ENCODE peak calls at places on chromosomes 12 and 14, in five cellular contexts. Q is K562, D is H1, B is HCT116, Y is HepG2. A is an unnamed sample.

GRCh38 chr12:106645074-106645421 is 62.2 kb downstream of the RFX4 start:
- DNase-seq in Q (no peak), D (no peak), B (no peak), Y (peak), A (no peak)

GRCh38 chr12:104588048-104588942 is 131.5 kb downstream of the CHST11 start:
- DNase-seq in Q (no peak), D (no peak), B (peak), Y (no peak), A (no peak)

GRCh38 chr14:89855961-89856360 is 98.6 kb downstream of the EFCAB11 start:
- DNase-seq in Q (no peak), D (no peak), B (no peak), Y (no peak), A (no peak)

GRCh38 chr14:64728856-64729255 is 24.6 kb downstream of the PLEKHG3 start:
- DNase-seq in Q (no peak), D (no peak), B (no peak), Y (no peak), A (no peak)

GRCh38 chr12:72141381-72141780 is 130.8 kb upstream of the TRHDE start:
- DNase-seq in Q (peak), D (no peak), B (peak), Y (peak), A (peak)

GRCh38 chr12:96773031-96773430 is 134.0 kb upstream of the NEDD1 start:
- DNase-seq in Q (no peak), D (no peak), B (no peak), Y (no peak), A (no peak)

GRCh38 chr12:28104893-28105864 is 85.1 kb upstream of the CCDC91 start:
- DNase-seq in Q (no peak), D (no peak), B (no peak), Y (no peak), A (no peak)

GRCh38 chr12:13941258-13942249 is 39.8 kb downstream of the GRIN2B start:
- DNase-seq in Q (peak), D (peak), B (peak), Y (peak), A (no peak)

GRCh38 chr12:67539946-67540345 is 108.6 kb upstream of the DYRK2 start:
- DNase-seq in Q (no peak), D (no peak), B (no peak), Y (no peak), A (no peak)

GRCh38 chr14:64729386-64730060 is 25.3 kb downstream of the PLEKHG3 start:
- DNase-seq in Q (no peak), D (no peak), B (no peak), Y (no peak), A (no peak)

GRCh38 chr14:90785876-90786450 is 30.3 kb downstream of the TTC7B start:
- DNase-seq in Q (no peak), D (no peak), B (no peak), Y (no peak), A (no peak)

GRCh38 chr12:115227137-115227615 is 543.2 kb upstream of the TBX3 start:
- DNase-seq in Q (no peak), D (no peak), B (peak), Y (peak), A (no peak)

GRCh38 chr14:103313704-103314103 is 20.3 kb upstream of the EIF5 start:
- DNase-seq in Q (no peak), D (no peak), B (no peak), Y (no peak), A (no peak)

GRCh38 chr14:51846631-51847488 is 13.6 kb upstream of the GNG2 start:
- DNase-seq in Q (no peak), D (peak), B (no peak), Y (no peak), A (peak)

GRCh38 chr12:71746983-71747611 is 7.6 kb upstream of the RAB21 start:
- DNase-seq in Q (no peak), D (no peak), B (peak), Y (peak), A (peak)

GRCh38 chr12:71439362-71439612 is 311 bp upstream of the LGR5 start:
- DNase-seq in Q (no peak), D (no peak), B (no peak), Y (no peak), A (no peak)

GRCh38 chr14:22433059-22433458 is 156.0 kb downstream of the DAD1 start:
- DNase-seq in Q (no peak), D (no peak), B (no peak), Y (no peak), A (no peak)

GRCh38 chr12:5485471-5485870 is 53.6 kb downstream of the NTF3 start:
- DNase-seq in Q (no peak), D (no peak), B (no peak), Y (no peak), A (no peak)

GRCh38 chr14:93970589-93970966 is 5.8 kb downstream of the ASB2 start:
- DNase-seq in Q (no peak), D (no peak), B (peak), Y (peak), A (no peak)

DNA sequence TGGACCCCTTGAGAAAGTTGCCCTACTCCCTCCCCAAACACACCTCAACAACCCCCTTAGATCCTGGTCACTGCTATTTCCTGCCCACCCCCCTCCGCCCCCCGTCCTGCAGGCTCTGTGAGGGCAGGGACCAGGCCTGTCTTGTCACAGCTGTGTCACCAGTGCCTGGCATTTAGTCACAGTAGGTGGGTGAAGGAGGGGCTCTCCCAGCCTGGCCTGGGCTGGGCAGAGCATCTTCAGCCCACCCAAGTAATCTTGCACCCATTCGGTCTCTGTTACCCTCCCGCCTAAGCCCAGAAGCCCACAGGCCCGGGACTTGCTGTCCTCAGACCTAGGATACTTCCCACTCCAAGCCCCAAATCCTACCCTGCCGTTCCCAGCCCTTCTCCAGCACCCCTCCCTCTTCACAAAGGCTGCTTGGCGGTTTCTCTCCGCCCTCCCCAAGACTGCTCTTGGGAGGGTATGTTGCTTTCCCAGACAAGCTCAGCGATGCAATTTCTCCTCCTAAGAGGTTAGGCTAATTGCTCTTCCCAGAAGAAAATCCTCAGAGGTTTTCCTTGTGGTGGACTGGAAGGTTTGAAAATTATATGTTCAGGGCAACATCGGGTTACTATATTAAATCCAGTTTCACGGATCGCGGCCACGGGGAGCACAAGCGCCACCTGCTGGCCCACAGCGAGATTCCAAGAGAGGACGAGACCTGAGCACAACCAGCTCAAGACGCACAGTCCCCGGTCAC is 50.8 kb upstream of the ZFP36L1 start:
- DNase-seq in Q (peak), D (peak), B (peak), Y (no peak), A (no peak)
- H3K4me3 ChIP-seq in Q (peak), D (peak), B (peak), Y (peak), A (peak)

GRCh38 chr12:65899289-65899688 is 75.0 kb downstream of the HMGA2 start:
- DNase-seq in Q (no peak), D (no peak), B (no peak), Y (no peak), A (no peak)

GRCh38 chr12:65903680-65904403 is 79.6 kb downstream of the HMGA2 start:
- DNase-seq in Q (no peak), D (no peak), B (no peak), Y (no peak), A (no peak)

GRCh38 chr12:65905941-65906471 is 81.7 kb downstream of the HMGA2 start:
- DNase-seq in Q (no peak), D (no peak), B (no peak), Y (no peak), A (no peak)

GRCh38 chr12:65900912-65901672 is 76.8 kb downstream of the HMGA2 start:
- DNase-seq in Q (no peak), D (no peak), B (no peak), Y (no peak), A (no peak)

GRCh38 chr12:65902504-65902903 is 78.2 kb downstream of the HMGA2 start:
- DNase-seq in Q (no peak), D (no peak), B (no peak), Y (no peak), A (no peak)
- TF ChIP-seq SIN3A in Q (no peak), D (no peak), B (no peak), Y (no peak), A (no peak)

DNA sequence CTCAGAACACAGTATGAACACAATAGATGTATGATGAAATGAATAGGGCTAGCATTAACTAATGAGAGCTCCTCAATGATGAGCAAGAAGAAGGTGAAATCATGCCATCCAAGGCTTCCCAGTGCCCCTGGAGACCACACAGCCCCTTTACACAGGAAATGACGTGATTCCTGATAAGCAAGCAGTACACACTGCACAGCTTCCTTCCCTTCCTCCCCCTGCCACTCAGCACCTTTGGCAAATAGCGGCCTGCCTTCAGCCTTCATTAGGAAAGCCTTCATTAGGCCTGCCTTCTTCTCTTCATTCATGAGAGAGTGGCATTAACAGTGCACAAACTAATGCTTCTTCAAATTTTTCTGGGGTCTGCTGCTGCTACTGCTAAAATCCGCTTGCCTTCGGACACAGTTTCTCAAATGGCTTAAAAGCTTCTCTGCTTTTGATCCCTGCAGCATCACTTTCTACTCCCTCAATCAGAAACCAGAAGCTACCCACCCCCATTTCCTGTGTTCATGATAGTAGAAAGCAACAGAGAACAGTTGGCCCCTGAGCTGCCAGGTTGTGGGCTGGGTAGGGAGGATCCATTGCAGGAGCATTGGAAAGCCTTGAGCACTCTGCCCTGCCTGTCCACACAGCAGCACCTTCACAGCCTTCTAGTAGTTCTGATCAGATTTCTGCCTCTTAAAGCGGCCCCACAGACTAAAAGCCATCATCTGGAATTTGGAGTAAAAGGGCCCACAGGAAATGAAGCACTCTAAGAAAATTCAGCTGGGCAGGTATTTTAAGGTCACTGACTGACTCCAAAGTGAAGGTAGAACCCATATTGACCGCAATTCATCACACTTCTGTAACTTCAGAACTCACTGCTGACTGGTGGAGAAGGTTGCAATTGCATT is 103.8 kb upstream of the ETV6 start:
- DNase-seq in Q (no peak), D (no peak), B (no peak), Y (no peak), A (peak)
- TF ChIP-seq CEBPB in Q (no peak), D (no peak), B (no peak), Y (no peak), A (no peak)

DNA sequence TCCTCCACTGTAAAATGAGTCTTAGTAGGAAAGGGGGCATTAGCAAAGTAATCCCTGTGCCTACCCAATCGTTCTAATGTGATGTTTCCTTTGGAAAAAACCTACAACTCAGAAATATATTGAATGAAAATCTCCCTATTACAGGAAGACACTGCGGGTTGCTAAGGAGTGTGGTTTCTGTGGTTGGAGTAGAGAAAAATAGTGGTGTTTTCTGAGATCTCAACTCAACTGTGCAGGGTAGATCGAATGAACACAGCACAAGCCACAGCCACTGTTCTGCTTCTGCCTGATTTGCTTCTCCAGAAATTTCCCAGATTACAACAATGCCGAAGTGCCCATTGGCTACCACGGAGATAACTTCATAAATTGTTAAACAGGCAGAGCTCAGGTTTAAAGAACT is 480.4 kb downstream of the DIO2 start:
- DNase-seq in Q (no peak), D (no peak), B (no peak), Y (no peak), A (no peak)
- H3K4me3 ChIP-seq in Q (no peak), D (no peak), B (no peak), Y (no peak), A (no peak)

A was measured in GM12878.